ENCODE peak calls at places on chromosomes 1 and 21, in eight cellular contexts. Z is esophagus muscularis mucosa, R is breast epithelium, E is HEK293T, N is endothelial cell of umbilical vein, D is hepatocyte, C is skeletal muscle cell, J is fibroblast of the conjunctiva. P is an unnamed sample.

GRCh38 chr1:119725626-119726025 is 13.9 kb downstream of the PHGDH start:
- DNase-seq in Z (no peak), R (no peak), E (no peak), N (no peak), D (no peak), C (no peak), J (no peak), P (no peak)

GRCh38 chr1:55893155-55893554 is 678.0 kb upstream of the USP24 start:
- DNase-seq in Z (no peak), R (no peak), E (peak; percentile 49), N (peak; percentile 56), D (peak; percentile 43), C (peak; percentile 30), J (no peak), P (peak; percentile 15)

GRCh38 chr1:184929711-184930202 is 44.6 kb downstream of the NIBAN1 start:
- DNase-seq in Z (no peak), R (no peak), E (no peak), N (no peak), D (peak; percentile 20), C (no peak), J (no peak), P (peak; percentile 29)

GRCh38 chr1:225733254-225733653 is 44.4 kb upstream of the SRP9 start:
- DNase-seq in Z (no peak), R (no peak), E (no peak), N (no peak), D (no peak), C (no peak), J (no peak), P (no peak)

GRCh38 chr21:42117229-42118048 is 46.3 kb downstream of the UMODL1 start:
- DNase-seq in Z (no peak), R (peak; percentile 76), E (peak; percentile 86), N (peak; percentile 78), D (peak; percentile 87), C (no peak), J (peak; percentile 38), P (peak; percentile 73)

GRCh38 chr1:79198841-79199240 is 192.3 kb upstream of the ADGRL4 start:
- DNase-seq in Z (no peak), R (no peak), E (no peak), N (peak; percentile 72), D (no peak), C (peak; percentile 24), J (no peak), P (no peak)

GRCh38 chr21:32073190-32073589 is 200.4 kb downstream of the HUNK start:
- DNase-seq in Z (no peak), R (no peak), E (no peak), N (no peak), D (no peak), C (no peak), J (no peak), P (no peak)

GRCh38 chr1:17687125-17687524 is 68.0 kb upstream of the ACTL8 start:
- DNase-seq in Z (no peak), R (no peak), E (no peak), N (no peak), D (no peak), C (peak; percentile 6), J (peak; percentile 14), P (no peak)

GRCh38 chr1:93965256-93965655 is 56.0 kb upstream of the GCLM start:
- DNase-seq in Z (no peak), R (no peak), E (no peak), N (no peak), D (no peak), C (no peak), J (no peak), P (no peak)

GRCh38 chr1:229031491-229032341 is 239.2 kb upstream of the RAB4A start:
- DNase-seq in Z (no peak), R (no peak), E (no peak), N (peak; percentile 26), D (no peak), C (no peak), J (no peak), P (no peak)

GRCh38 chr1:235908742-235909520 is 42.2 kb upstream of the LYST start:
- DNase-seq in Z (no peak), R (no peak), E (no peak), N (peak; percentile 64), D (no peak), C (peak; percentile 54), J (peak; percentile 69), P (peak; percentile 47)

GRCh38 chr1:33119532-33120217 is 38.7 kb downstream of the AZIN2 start:
- DNase-seq in Z (no peak), R (no peak), E (no peak), N (no peak), D (no peak), C (no peak), J (no peak), P (no peak)

GRCh38 chr21:28138272-28138671 is 854.4 kb downstream of the LTN1 start:
- DNase-seq in Z (no peak), R (no peak), E (no peak), N (no peak), D (no peak), C (no peak), J (no peak), P (no peak)

GRCh38 chr1:22117238-22117637 is 25.7 kb downstream of the WNT4 start:
- DNase-seq in Z (no peak), R (no peak), E (no peak), N (no peak), D (no peak), C (no peak), J (no peak), P (no peak)

GRCh38 chr1:88350648-88351047 is 333.4 kb upstream of the PKN2 start:
- DNase-seq in Z (no peak), R (no peak), E (no peak), N (no peak), D (no peak), C (no peak), J (no peak), P (no peak)

GRCh38 chr1:156194300-156194652 is 372 bp downstream of the SLC25A44 start:
- DNase-seq in Z (no peak), R (no peak), E (peak; percentile 39), N (no peak), D (peak; percentile 30), C (no peak), J (no peak), P (no peak)

GRCh38 chr1:65090406-65090805 is 57.6 kb upstream of the AK4 start:
- DNase-seq in Z (no peak), R (no peak), E (no peak), N (no peak), D (no peak), C (no peak), J (no peak), P (peak; percentile 25)

GRCh38 chr21:42865361-42866160 is 13.8 kb downstream of the WDR4 start:
- DNase-seq in Z (no peak), R (no peak), E (no peak), N (no peak), D (no peak), C (no peak), J (no peak), P (no peak)

GRCh38 chr1:84570436-84571149 is 3.6 kb downstream of the CTBS start:
- DNase-seq in Z (no peak), R (no peak), E (no peak), N (no peak), D (no peak), C (no peak), J (peak; percentile 16), P (no peak)

GRCh38 chr1:42322577-42322976 is 12.5 kb downstream of the FOXJ3 start:
- DNase-seq in Z (no peak), R (no peak), E (no peak), N (peak; percentile 79), D (no peak), C (no peak), J (no peak), P (no peak)

GRCh38 chr1:225467193-225468020 is 39.6 kb upstream of the LBR start:
- DNase-seq in Z (no peak), R (no peak), E (no peak), N (peak; percentile 69), D (no peak), C (no peak), J (no peak), P (no peak)

GRCh38 chr1:165853528-165854075 is 26.2 kb downstream of the UCK2 start:
- DNase-seq in Z (no peak), R (no peak), E (no peak), N (no peak), D (no peak), C (no peak), J (no peak), P (no peak)

GRCh38 chr21:34833465-34833864 is 164.7 kb downstream of the CLIC6 start:
- DNase-seq in Z (no peak), R (no peak), E (no peak), N (peak; percentile 75), D (no peak), C (no peak), J (no peak), P (no peak)

GRCh38 chr1:66248746-66249145 is 285.2 kb upstream of the SGIP1 start:
- DNase-seq in Z (no peak), R (no peak), E (no peak), N (no peak), D (no peak), C (no peak), J (no peak), P (no peak)

GRCh38 chr1:182476625-182477024 is 26.7 kb downstream of the RGSL1 start:
- DNase-seq in Z (no peak), R (no peak), E (no peak), N (no peak), D (no peak), C (no peak), J (no peak), P (no peak)

GRCh38 chr1:65791396-65791795 is 1.3 kb upstream of the PDE4B start:
- DNase-seq in Z (no peak), R (no peak), E (no peak), N (no peak), D (no peak), C (no peak), J (no peak), P (no peak)